ENCODE peak calls at places on chromosomes 11 and 22, in ten cellular contexts. B, C, J, X, H, D, L, T, A and Y are unnamed samples.

GRCh38 chr11:30131535-30131934 is 99.3 kb upstream of the FSHB start:
- DNase-seq in B (peak; percentile 66), C (no peak), J (no peak), X (no peak), H (no peak), D (no peak), L (no peak), T (no peak), A (no peak), Y (no peak)

GRCh38 chr11:122617297-122617696 is 38.2 kb upstream of the UBASH3B start:
- DNase-seq in B (no peak), C (peak; percentile 4), J (no peak), X (no peak), H (no peak), D (no peak), L (no peak), T (no peak), A (no peak), Y (no peak)

GRCh38 chr11:19973136-19973635 is 187.1 kb downstream of the DBX1 start:
- DNase-seq in B (no peak), C (no peak), J (no peak), X (no peak), H (no peak), D (no peak), L (no peak), T (no peak), A (no peak), Y (no peak)

GRCh38 chr11:118530683-118531596 is at the start of gene TMEM25:
- DNase-seq in B (peak; percentile 36), C (peak; percentile 32), J (peak; percentile 94), X (peak; percentile 66), H (peak; percentile 58), D (peak; percentile 77), L (peak; percentile 66), T (no peak), A (peak; percentile 81), Y (no peak)

GRCh38 chr11:121841487-121842167 is 274.4 kb downstream of the BLID start:
- DNase-seq in B (peak; percentile 85), C (peak; percentile 83), J (no peak), X (no peak), H (no peak), D (no peak), L (peak; percentile 94), T (no peak), A (no peak), Y (no peak)

GRCh38 chr22:49090061-49090852 is 737.4 kb downstream of the BRD1 start:
- DNase-seq in B (no peak), C (no peak), J (no peak), X (no peak), H (no peak), D (no peak), L (no peak), T (no peak), A (no peak), Y (no peak)

GRCh38 chr11:122655527-122656072 is at the start of gene UBASH3B:
- DNase-seq in B (peak; percentile 88), C (peak; percentile 89), J (peak; percentile 64), X (peak; percentile 52), H (peak; percentile 50), D (peak; percentile 85), L (peak; percentile 93), T (no peak), A (peak; percentile 61), Y (no peak)

GRCh38 chr11:66172146-66172545 is 96.3 kb upstream of the RAB1B start:
- DNase-seq in B (peak; percentile 50), C (peak; percentile 86), J (no peak), X (no peak), H (no peak), D (no peak), L (peak; percentile 85), T (no peak), A (no peak), Y (no peak)

GRCh38 chr11:57315491-57315890 is 9.3 kb downstream of the TNKS1BP1 start:
- DNase-seq in B (peak; percentile 88), C (peak; percentile 61), J (no peak), X (no peak), H (no peak), D (no peak), L (peak; percentile 33), T (no peak), A (no peak), Y (no peak)

GRCh38 chr11:88102595-88102929 is 72.7 kb downstream of the RAB38 start:
- DNase-seq in B (peak; percentile 42), C (no peak), J (no peak), X (no peak), H (no peak), D (no peak), L (no peak), T (no peak), A (no peak), Y (no peak)

GRCh38 chr11:773830-774229 is 3.5 kb downstream of the GATD1 start:
- DNase-seq in B (no peak), C (no peak), J (no peak), X (no peak), H (no peak), D (no peak), L (no peak), T (no peak), A (no peak), Y (no peak)

GRCh38 chr11:126718319-126718718 is 282.3 kb downstream of the KIRREL3 start:
- DNase-seq in B (no peak), C (peak; percentile 18), J (no peak), X (no peak), H (no peak), D (no peak), L (no peak), T (no peak), A (no peak), Y (no peak)

GRCh38 chr11:57303280-57303989 is 21.3 kb downstream of the TNKS1BP1 start:
- DNase-seq in B (no peak), C (no peak), J (no peak), X (no peak), H (no peak), D (no peak), L (no peak), T (no peak), A (no peak), Y (no peak)

GRCh38 chr11:120137187-120137610 is 714 bp downstream of the TRIM29 start:
- DNase-seq in B (no peak), C (no peak), J (peak; percentile 7), X (no peak), H (no peak), D (no peak), L (no peak), T (no peak), A (no peak), Y (no peak)

GRCh38 chr11:60563553-60564235 is 48.5 kb downstream of the MS4A13 start:
- DNase-seq in B (no peak), C (no peak), J (no peak), X (no peak), H (no peak), D (no peak), L (no peak), T (no peak), A (no peak), Y (peak; percentile 9)

GRCh38 chr22:26902401-26903029 is 245.1 kb downstream of the MIAT start:
- DNase-seq in B (no peak), C (no peak), J (no peak), X (no peak), H (no peak), D (no peak), L (no peak), T (no peak), A (no peak), Y (no peak)

GRCh38 chr11:61115498-61116224 is 13.4 kb downstream of the CD5 start:
- DNase-seq in B (no peak), C (no peak), J (no peak), X (no peak), H (no peak), D (no peak), L (no peak), T (no peak), A (no peak), Y (no peak)

GRCh38 chr22:26690654-26691376 is 33.4 kb downstream of the MIAT start:
- DNase-seq in B (no peak), C (no peak), J (no peak), X (no peak), H (no peak), D (no peak), L (no peak), T (no peak), A (no peak), Y (no peak)

GRCh38 chr11:12914401-12914912 is 94.7 kb upstream of the RASSF10 start:
- DNase-seq in B (peak; percentile 28), C (peak; percentile 33), J (peak; percentile 26), X (no peak), H (no peak), D (peak; percentile 89), L (peak; percentile 49), T (no peak), A (peak; percentile 24), Y (no peak)

GRCh38 chr22:46961591-46962290 is 199.3 kb downstream of the TBC1D22A start:
- DNase-seq in B (no peak), C (no peak), J (no peak), X (no peak), H (no peak), D (no peak), L (no peak), T (no peak), A (no peak), Y (no peak)

GRCh38 chr11:46594785-46595184 is 962 bp upstream of the AMBRA1 start:
- DNase-seq in B (no peak), C (no peak), J (no peak), X (no peak), H (no peak), D (no peak), L (no peak), T (no peak), A (no peak), Y (no peak)

GRCh38 chr22:31973739-31974138 is 29.4 kb downstream of the YWHAH start:
- DNase-seq in B (no peak), C (no peak), J (no peak), X (no peak), H (no peak), D (peak; percentile 62), L (no peak), T (no peak), A (no peak), Y (no peak)

GRCh38 chr11:120431633-120432032 is 79.9 kb upstream of the GRIK4 start:
- DNase-seq in B (peak; percentile 58), C (peak; percentile 72), J (no peak), X (no peak), H (no peak), D (no peak), L (peak; percentile 73), T (no peak), A (no peak), Y (no peak)

GRCh38 chr11:64902102-64902900 is 14.7 kb downstream of the ATG2A start:
- DNase-seq in B (no peak), C (no peak), J (no peak), X (no peak), H (no peak), D (no peak), L (no peak), T (no peak), A (no peak), Y (no peak)

GRCh38 chr11:36356201-36356600 is 60.1 kb downstream of the PRR5L start:
- DNase-seq in B (peak; percentile 23), C (no peak), J (no peak), X (no peak), H (no peak), D (no peak), L (peak; percentile 38), T (no peak), A (peak; percentile 73), Y (no peak)

GRCh38 chr11:119380160-119380815 is 1.2 kb downstream of the USP2 start:
- DNase-seq in B (no peak), C (no peak), J (no peak), X (no peak), H (no peak), D (no peak), L (no peak), T (no peak), A (no peak), Y (no peak)

GRCh38 chr11:6736495-6737121 is 35.2 kb downstream of the OR2AG2 start:
- DNase-seq in B (no peak), C (no peak), J (no peak), X (no peak), H (no peak), D (no peak), L (peak; percentile 23), T (no peak), A (no peak), Y (no peak)

GRCh38 chr22:30841264-30841663 is 127.3 kb downstream of the MORC2 start:
- DNase-seq in B (peak; percentile 36), C (peak; percentile 46), J (no peak), X (no peak), H (no peak), D (no peak), L (no peak), T (no peak), A (no peak), Y (no peak)